ENCODE peak calls at places on chromosomes 2 and 18, in six cellular contexts. One of them, this sample, is unnamed.

GRCh38 chr2:241540391-241540765 is 18.2 kb upstream of the BOK start:
- DNase-seq in GM23248: no peak
- DNase-seq in tibial nerve: no peak
- DNase-seq in stomach: no peak
- DNase-seq in coronary artery: no peak
- DNase-seq in pancreas: no peak
- DNase-seq in this sample: no peak

GRCh38 chr18:5481621-5482020 is 62.2 kb downstream of the EPB41L3 start:
- DNase-seq in GM23248: no peak
- DNase-seq in tibial nerve: no peak
- DNase-seq in stomach: no peak
- DNase-seq in coronary artery: no peak
- DNase-seq in pancreas: no peak
- DNase-seq in this sample: no peak

GRCh38 chr2:201881382-201881720 is 75.0 kb downstream of the CDK15 start:
- DNase-seq in GM23248: peak; percentile 59
- DNase-seq in tibial nerve: no peak
- DNase-seq in stomach: no peak
- DNase-seq in coronary artery: no peak
- DNase-seq in pancreas: no peak
- DNase-seq in this sample: no peak

GRCh38 chr2:186972281-186972970 is 123.5 kb upstream of the ZSWIM2 start:
- DNase-seq in GM23248: no peak
- DNase-seq in tibial nerve: no peak
- DNase-seq in stomach: no peak
- DNase-seq in coronary artery: no peak
- DNase-seq in pancreas: no peak
- DNase-seq in this sample: peak; percentile 30

GRCh38 chr2:133818661-133819060 is 250.4 kb upstream of the NCKAP5 start:
- DNase-seq in GM23248: no peak
- DNase-seq in tibial nerve: no peak
- DNase-seq in stomach: no peak
- DNase-seq in coronary artery: no peak
- DNase-seq in pancreas: no peak
- DNase-seq in this sample: no peak

GRCh38 chr2:230774348-230774951 is 61.8 kb downstream of the CAB39 start:
- DNase-seq in GM23248: peak; percentile 93
- DNase-seq in tibial nerve: no peak
- DNase-seq in stomach: no peak
- DNase-seq in coronary artery: no peak
- DNase-seq in pancreas: no peak
- DNase-seq in this sample: no peak

GRCh38 chr2:238100821-238101771 is 956 bp downstream of the ESPNL start:
- DNase-seq in GM23248: no peak
- DNase-seq in tibial nerve: no peak
- DNase-seq in stomach: peak; percentile 11
- DNase-seq in coronary artery: peak; percentile 68
- DNase-seq in pancreas: no peak
- DNase-seq in this sample: no peak

GRCh38 chr2:196544906-196545433 is 94.5 kb upstream of the CCDC150 start:
- DNase-seq in GM23248: peak; percentile 29
- DNase-seq in tibial nerve: no peak
- DNase-seq in stomach: no peak
- DNase-seq in coronary artery: no peak
- DNase-seq in pancreas: no peak
- DNase-seq in this sample: no peak

GRCh38 chr2:20035961-20036666 is 15.3 kb downstream of the LAPTM4A start:
- DNase-seq in GM23248: no peak
- DNase-seq in tibial nerve: no peak
- DNase-seq in stomach: no peak
- DNase-seq in coronary artery: no peak
- DNase-seq in pancreas: no peak
- DNase-seq in this sample: no peak

GRCh38 chr2:118177932-118178331 is 89.7 kb downstream of the INSIG2 start:
- DNase-seq in GM23248: no peak
- DNase-seq in tibial nerve: no peak
- DNase-seq in stomach: no peak
- DNase-seq in coronary artery: no peak
- DNase-seq in pancreas: no peak
- DNase-seq in this sample: no peak

GRCh38 chr2:6791682-6792081 is 74.0 kb downstream of the CMPK2 start:
- DNase-seq in GM23248: no peak
- DNase-seq in tibial nerve: no peak
- DNase-seq in stomach: no peak
- DNase-seq in coronary artery: no peak
- DNase-seq in pancreas: no peak
- DNase-seq in this sample: no peak

GRCh38 chr2:205637037-205637602 is 45.2 kb upstream of the NRP2 start:
- DNase-seq in GM23248: peak; percentile 49
- DNase-seq in tibial nerve: no peak
- DNase-seq in stomach: no peak
- DNase-seq in coronary artery: no peak
- DNase-seq in pancreas: no peak
- DNase-seq in this sample: no peak

GRCh38 chr18:37175727-37176126 is 346.8 kb downstream of the KIAA1328 start:
- DNase-seq in GM23248: no peak
- DNase-seq in tibial nerve: no peak
- DNase-seq in stomach: no peak
- DNase-seq in coronary artery: no peak
- DNase-seq in pancreas: no peak
- DNase-seq in this sample: no peak

GRCh38 chr2:182509-183122 is 81.2 kb downstream of the SH3YL1 start:
- DNase-seq in GM23248: no peak
- DNase-seq in tibial nerve: no peak
- DNase-seq in stomach: no peak
- DNase-seq in coronary artery: no peak
- DNase-seq in pancreas: no peak
- DNase-seq in this sample: no peak

GRCh38 chr2:124248366-124248765 is 223.3 kb downstream of the CNTNAP5 start:
- DNase-seq in GM23248: no peak
- DNase-seq in tibial nerve: no peak
- DNase-seq in stomach: no peak
- DNase-seq in coronary artery: no peak
- DNase-seq in pancreas: no peak
- DNase-seq in this sample: no peak

GRCh38 chr18:35581555-35582309 is at the start of gene GALNT1:
- DNase-seq in GM23248: peak; percentile 57
- DNase-seq in tibial nerve: no peak
- DNase-seq in stomach: no peak
- DNase-seq in coronary artery: no peak
- DNase-seq in pancreas: peak; percentile 71
- DNase-seq in this sample: no peak

GRCh38 chr2:173713904-173714555 is 251.1 kb downstream of the SP3 start:
- DNase-seq in GM23248: no peak
- DNase-seq in tibial nerve: no peak
- DNase-seq in stomach: no peak
- DNase-seq in coronary artery: no peak
- DNase-seq in pancreas: no peak
- DNase-seq in this sample: no peak

GRCh38 chr2:147588191-147588590 is 256.6 kb upstream of the ACVR2A start:
- DNase-seq in GM23248: peak; percentile 90
- DNase-seq in tibial nerve: no peak
- DNase-seq in stomach: no peak
- DNase-seq in coronary artery: no peak
- DNase-seq in pancreas: no peak
- DNase-seq in this sample: no peak

GRCh38 chr2:191453756-191454155 is 208.6 kb downstream of the MYO1B start:
- DNase-seq in GM23248: no peak
- DNase-seq in tibial nerve: no peak
- DNase-seq in stomach: no peak
- DNase-seq in coronary artery: no peak
- DNase-seq in pancreas: no peak
- DNase-seq in this sample: no peak

GRCh38 chr2:142521492-142521891 is 356.0 kb upstream of the KYNU start:
- DNase-seq in GM23248: no peak
- DNase-seq in tibial nerve: no peak
- DNase-seq in stomach: no peak
- DNase-seq in coronary artery: no peak
- DNase-seq in pancreas: no peak
- DNase-seq in this sample: no peak
- H3K4me3 ChIP-seq in GM23248: no peak overlapping the region
- H3K4me3 ChIP-seq in tibial nerve: no peak overlapping the region
- H3K4me3 ChIP-seq in stomach: no peak overlapping the region
- H3K4me3 ChIP-seq in coronary artery: no peak overlapping the region
- H3K4me3 ChIP-seq in pancreas: no peak overlapping the region
- H3K4me3 ChIP-seq in this sample: no peak overlapping the region

GRCh38 chr18:24986611-24987270 is 365.2 kb downstream of the ZNF521 start:
- DNase-seq in GM23248: peak; percentile 33
- DNase-seq in tibial nerve: no peak
- DNase-seq in stomach: no peak
- DNase-seq in coronary artery: no peak
- DNase-seq in pancreas: no peak
- DNase-seq in this sample: no peak
- H3K27ac ChIP-seq in GM23248: peak overlapping the region; percentile 19
- H3K27ac ChIP-seq in tibial nerve: peak overlapping the region; percentile 30
- H3K27ac ChIP-seq in stomach: peak overlapping the region; percentile 14
- H3K27ac ChIP-seq in coronary artery: no peak overlapping the region
- H3K27ac ChIP-seq in pancreas: no peak overlapping the region
- H3K27ac ChIP-seq in this sample: no peak overlapping the region

GRCh38 chr2:11409184-11409959 is 56.6 kb downstream of the E2F6 start:
- DNase-seq in GM23248: peak; percentile 50
- DNase-seq in tibial nerve: no peak
- DNase-seq in stomach: no peak
- DNase-seq in coronary artery: no peak
- DNase-seq in pancreas: no peak
- DNase-seq in this sample: no peak

GRCh38 chr2:11405599-11406491 is 60.1 kb downstream of the E2F6 start:
- DNase-seq in GM23248: no peak
- DNase-seq in tibial nerve: no peak
- DNase-seq in stomach: peak; percentile 49
- DNase-seq in coronary artery: peak; percentile 65
- DNase-seq in pancreas: no peak
- DNase-seq in this sample: no peak

GRCh38 chr2:11407413-11407812 is 58.5 kb downstream of the E2F6 start:
- DNase-seq in GM23248: no peak
- DNase-seq in tibial nerve: no peak
- DNase-seq in stomach: no peak
- DNase-seq in coronary artery: no peak
- DNase-seq in pancreas: no peak
- DNase-seq in this sample: no peak

GRCh38 chr2:11404381-11405073 is 60.1 kb upstream of the ROCK2 start:
- DNase-seq in GM23248: no peak
- DNase-seq in tibial nerve: no peak
- DNase-seq in stomach: no peak
- DNase-seq in coronary artery: peak; percentile 72
- DNase-seq in pancreas: no peak
- DNase-seq in this sample: no peak

DNA sequence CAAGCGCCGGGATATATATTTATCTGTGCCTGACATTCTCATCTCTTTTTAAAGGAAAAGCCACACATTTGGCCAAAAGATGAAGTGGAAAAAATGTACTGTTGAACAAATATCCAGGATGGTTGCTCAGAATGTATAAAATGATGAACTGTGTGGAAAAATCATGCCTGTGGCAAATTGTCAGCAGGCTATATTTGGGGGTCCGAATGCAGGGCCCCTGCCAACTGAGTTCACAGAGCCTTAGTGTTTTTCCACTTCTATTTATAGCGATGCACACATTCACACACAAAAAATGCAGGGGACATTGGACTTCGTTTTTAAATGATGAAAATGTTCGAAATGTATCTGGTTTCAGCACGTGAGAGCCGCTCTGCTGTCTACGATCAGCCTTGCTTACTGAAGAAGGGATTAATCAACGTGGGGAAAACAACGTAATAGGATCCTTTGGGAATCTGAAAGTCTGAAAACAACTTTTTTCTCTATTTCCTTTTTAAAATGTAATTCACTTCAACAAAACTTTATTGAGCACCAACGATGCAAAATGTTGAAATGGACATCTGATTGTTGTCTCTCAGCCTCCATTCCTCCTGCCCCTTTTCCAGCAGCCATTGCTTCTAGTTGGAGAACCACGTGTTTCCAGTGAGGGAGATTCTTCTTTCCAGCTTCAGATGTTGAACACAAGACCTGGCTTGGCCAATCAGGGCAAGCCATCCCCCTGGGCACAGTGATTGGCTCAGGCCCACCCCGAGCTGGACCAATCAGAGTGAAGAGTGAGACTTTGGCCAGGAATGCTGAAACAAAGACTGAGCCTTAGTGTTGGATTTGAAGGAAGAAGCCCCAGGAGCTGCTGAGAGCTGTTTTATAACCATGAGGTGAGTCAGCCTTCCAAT is 59.2 kb downstream of the E2F6 start:
- DNase-seq in GM23248: peak; percentile 60
- DNase-seq in tibial nerve: no peak
- DNase-seq in stomach: no peak
- DNase-seq in coronary artery: peak; percentile 91
- DNase-seq in pancreas: no peak
- DNase-seq in this sample: peak; percentile 49
- H3K4me3 ChIP-seq in GM23248: no peak overlapping the region
- H3K4me3 ChIP-seq in tibial nerve: no peak overlapping the region
- H3K4me3 ChIP-seq in stomach: no peak overlapping the region
- H3K4me3 ChIP-seq in coronary artery: peak overlapping the region; percentile 43
- H3K4me3 ChIP-seq in pancreas: no peak overlapping the region
- H3K4me3 ChIP-seq in this sample: peak overlapping the region; percentile 41

GRCh38 chr2:177143444-177143843 is 69.2 kb upstream of the HNRNPA3 start:
- DNase-seq in GM23248: peak; percentile 94
- DNase-seq in tibial nerve: no peak
- DNase-seq in stomach: no peak
- DNase-seq in coronary artery: no peak
- DNase-seq in pancreas: no peak
- DNase-seq in this sample: no peak

GRCh38 chr2:177147093-177147694 is 65.4 kb upstream of the HNRNPA3 start:
- DNase-seq in GM23248: peak; percentile 80
- DNase-seq in tibial nerve: peak; percentile 40
- DNase-seq in stomach: no peak
- DNase-seq in coronary artery: no peak
- DNase-seq in pancreas: no peak
- DNase-seq in this sample: no peak

GRCh38 chr2:177147834-177148233 is 64.8 kb upstream of the HNRNPA3 start:
- DNase-seq in GM23248: no peak
- DNase-seq in tibial nerve: no peak
- DNase-seq in stomach: no peak
- DNase-seq in coronary artery: no peak
- DNase-seq in pancreas: no peak
- DNase-seq in this sample: no peak

GRCh38 chr2:177149155-177149503 is 63.5 kb upstream of the HNRNPA3 start:
- DNase-seq in GM23248: no peak
- DNase-seq in tibial nerve: no peak
- DNase-seq in stomach: no peak
- DNase-seq in coronary artery: no peak
- DNase-seq in pancreas: no peak
- DNase-seq in this sample: no peak

DNA sequence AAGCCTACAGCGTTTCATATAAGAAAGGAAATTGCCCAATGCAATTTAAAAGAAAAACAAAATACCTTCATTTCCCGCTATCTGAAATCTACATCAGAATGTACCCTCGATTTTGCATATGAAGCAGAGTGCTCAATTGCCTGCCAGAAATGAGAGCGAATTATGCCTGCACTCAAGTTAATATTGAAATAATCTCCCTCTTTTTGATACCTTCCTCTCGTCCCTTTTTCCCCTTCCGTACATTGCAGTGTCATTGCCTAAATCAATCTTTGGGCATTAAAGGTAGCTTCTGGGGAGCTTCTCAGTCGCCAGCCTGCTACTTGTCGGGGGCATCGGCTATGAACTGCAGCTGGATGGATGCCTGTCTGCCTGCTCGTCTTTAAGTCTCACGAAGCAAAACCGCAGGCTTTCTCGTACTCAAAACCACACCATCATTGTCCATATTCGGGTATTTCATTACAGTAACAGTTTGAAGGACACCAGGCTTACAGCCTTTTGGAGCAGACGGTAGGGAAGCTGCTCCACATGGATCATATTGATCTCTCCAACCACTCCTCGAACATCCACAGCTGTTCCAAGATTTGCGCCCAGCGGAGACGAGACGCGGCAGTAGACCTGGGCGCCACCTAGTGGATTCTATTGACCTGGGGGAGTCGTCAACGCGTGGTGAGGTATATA is 64.0 kb upstream of the HNRNPA3 start:
- DNase-seq in GM23248: peak; percentile 88
- DNase-seq in tibial nerve: peak; percentile 77
- DNase-seq in stomach: peak; percentile 80
- DNase-seq in coronary artery: peak; percentile 79
- DNase-seq in pancreas: peak; percentile 85
- DNase-seq in this sample: peak; percentile 83
- H3K27ac ChIP-seq in GM23248: no peak overlapping the region
- H3K27ac ChIP-seq in tibial nerve: peak overlapping the region; percentile 58
- H3K27ac ChIP-seq in stomach: no peak overlapping the region
- H3K27ac ChIP-seq in coronary artery: no peak overlapping the region
- H3K27ac ChIP-seq in pancreas: no peak overlapping the region
- H3K27ac ChIP-seq in this sample: no peak overlapping the region

This sample was measured in ascending aorta.